ENCODE peak calls at places on chromosome 6, in nine cellular contexts. G is lower lobe of right lung, R is adrenal gland, U is astrocyte of the cerebellum, C is AG09309, O is nephron progenitor cell, H is breast epithelium, A is fibroblast of lung, Y is progenitor cell of endocrine pancreas. L is an unnamed sample.

GRCh38 chr6:74733830-74734591 is 471.8 kb downstream of the COL12A1 start:
- DNase-seq in O (no peak), R (no peak), H (no peak), G (no peak), Y (no peak), A (no peak), C (no peak), U (no peak), L (no peak)

GRCh38 chr6:140192018-140192417 is 817.6 kb upstream of the CITED2 start:
- DNase-seq in O (no peak), H (no peak), C (no peak), G (no peak), A (no peak), U (no peak), R (no peak), Y (no peak), L (no peak)

GRCh38 chr6:32079566-32080290 is 29.4 kb downstream of the TNXB start:
- DNase-seq in R (no peak), A (no peak), H (no peak), U (no peak), O (no peak), G (no peak), Y (no peak), C (no peak), L (no peak)

GRCh38 chr6:20188630-20189075 is 23.6 kb downstream of the MBOAT1 start:
- DNase-seq in H (no peak), G (no peak), A (no peak), O (no peak), R (no peak), Y (no peak), C (no peak), U (no peak), L (no peak)

GRCh38 chr6:77178821-77179220 is 284.5 kb downstream of the HTR1B start:
- DNase-seq in A (no peak), Y (no peak), R (no peak), O (no peak), U (no peak), G (no peak), H (no peak), C (peak), L (no peak)

GRCh38 chr6:27591660-27592059 is 118.8 kb upstream of the ZNF184 start:
- DNase-seq in C (no peak), U (no peak), O (peak), A (peak), R (no peak), Y (no peak), H (no peak), G (no peak), L (no peak)

GRCh38 chr6:19669206-19669605 is 168.0 kb upstream of the ID4 start:
- DNase-seq in O (no peak), Y (no peak), H (no peak), G (no peak), A (no peak), R (no peak), U (peak), C (no peak), L (no peak)

GRCh38 chr6:46221221-46221793 is 50.5 kb upstream of the ENPP5 start:
- DNase-seq in H (no peak), Y (no peak), A (peak), U (peak), O (no peak), C (peak), R (no peak), G (no peak), L (no peak)

GRCh38 chr6:6317386-6317785 is 3.1 kb downstream of the F13A1 start:
- DNase-seq in R (no peak), U (no peak), H (no peak), O (no peak), Y (no peak), C (no peak), G (no peak), A (no peak), L (no peak)

GRCh38 chr6:36906539-36906938 is 20.8 kb downstream of the C6orf89 start:
- DNase-seq in G (peak), C (no peak), O (no peak), Y (no peak), A (no peak), R (peak), U (no peak), H (peak), L (no peak)

GRCh38 chr6:108200631-108201030 is 34.8 kb downstream of the NR2E1 start:
- DNase-seq in R (no peak), A (peak), H (no peak), G (no peak), C (no peak), O (no peak), Y (no peak), U (peak), L (no peak)

GRCh38 chr6:140217283-140217682 is 842.8 kb upstream of the CITED2 start:
- DNase-seq in A (no peak), G (no peak), H (no peak), U (no peak), Y (no peak), O (no peak), R (no peak), C (no peak), L (no peak)

GRCh38 chr6:71287038-71287437 is 1.6 kb upstream of the OGFRL1 start:
- DNase-seq in C (no peak), Y (no peak), H (peak), G (no peak), O (no peak), U (no peak), A (peak), R (peak), L (no peak)

GRCh38 chr6:125163811-125164210 is 10.2 kb downstream of the TPD52L1 start:
- DNase-seq in R (no peak), U (no peak), A (no peak), Y (no peak), C (no peak), O (no peak), H (no peak), G (no peak), L (no peak)

GRCh38 chr6:133774356-133774755 is 114.6 kb upstream of the TCF21 start:
- DNase-seq in G (no peak), O (no peak), U (no peak), H (no peak), R (no peak), Y (no peak), C (no peak), A (peak), L (no peak)

GRCh38 chr6:70281923-70282902 is 20.7 kb downstream of the COL9A1 start:
- DNase-seq in R (no peak), G (no peak), C (no peak), U (no peak), O (peak), A (no peak), Y (no peak), H (no peak), L (peak)

GRCh38 chr6:112906737-112907136 is 559.6 kb downstream of the RFPL4B start:
- DNase-seq in H (no peak), G (no peak), U (peak), C (peak), O (no peak), Y (no peak), A (peak), R (no peak), L (no peak)

GRCh38 chr6:133754298-133754697 is 134.6 kb upstream of the TCF21 start:
- DNase-seq in O (no peak), R (no peak), A (no peak), C (no peak), G (no peak), U (no peak), Y (no peak), H (no peak), L (no peak)

DNA sequence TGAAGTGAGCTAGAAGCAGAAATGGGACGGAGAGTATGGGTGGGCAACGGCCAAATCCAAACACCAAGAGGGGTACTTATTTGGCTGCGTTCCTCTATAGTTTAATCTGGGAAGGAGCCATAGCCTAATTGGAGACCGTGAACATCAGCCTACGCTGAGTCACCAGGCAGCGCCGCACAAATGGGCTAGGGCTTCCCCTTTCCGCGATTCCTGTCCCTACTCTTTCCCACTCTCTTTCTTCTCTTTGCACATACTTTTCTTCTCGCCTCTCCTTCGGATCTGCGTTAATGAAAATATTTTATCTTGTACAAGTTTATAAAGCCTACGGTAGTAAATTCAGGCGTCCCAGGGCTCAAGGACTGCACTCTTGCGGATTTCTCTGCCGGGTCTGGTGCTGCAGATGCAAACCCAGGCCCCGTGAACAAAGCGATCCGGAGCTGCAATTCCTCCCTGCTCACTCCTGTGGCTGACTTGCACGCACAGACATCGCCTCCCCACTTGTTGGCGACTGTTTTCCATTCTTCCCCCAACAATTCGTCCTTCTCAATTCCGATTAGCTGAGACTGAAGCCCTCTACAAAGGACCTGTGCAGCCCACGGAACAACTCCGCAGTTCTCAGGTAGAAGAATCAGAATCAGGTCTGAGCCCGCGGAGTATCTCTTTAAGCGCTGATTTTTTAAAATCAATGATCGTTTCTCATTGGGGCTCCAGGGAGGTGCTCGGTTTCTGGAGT is 4.2 kb upstream of the TBX18 start:
- DNase-seq in O (peak), C (no peak), A (no peak), Y (no peak), H (no peak), U (no peak), R (no peak), G (no peak), L (peak)
- TF ChIP-seq CTCF in O (no peak), C (no peak), A (no peak), Y (no peak), H (no peak), U (no peak), R (no peak), G (no peak), L (no peak)

DNA sequence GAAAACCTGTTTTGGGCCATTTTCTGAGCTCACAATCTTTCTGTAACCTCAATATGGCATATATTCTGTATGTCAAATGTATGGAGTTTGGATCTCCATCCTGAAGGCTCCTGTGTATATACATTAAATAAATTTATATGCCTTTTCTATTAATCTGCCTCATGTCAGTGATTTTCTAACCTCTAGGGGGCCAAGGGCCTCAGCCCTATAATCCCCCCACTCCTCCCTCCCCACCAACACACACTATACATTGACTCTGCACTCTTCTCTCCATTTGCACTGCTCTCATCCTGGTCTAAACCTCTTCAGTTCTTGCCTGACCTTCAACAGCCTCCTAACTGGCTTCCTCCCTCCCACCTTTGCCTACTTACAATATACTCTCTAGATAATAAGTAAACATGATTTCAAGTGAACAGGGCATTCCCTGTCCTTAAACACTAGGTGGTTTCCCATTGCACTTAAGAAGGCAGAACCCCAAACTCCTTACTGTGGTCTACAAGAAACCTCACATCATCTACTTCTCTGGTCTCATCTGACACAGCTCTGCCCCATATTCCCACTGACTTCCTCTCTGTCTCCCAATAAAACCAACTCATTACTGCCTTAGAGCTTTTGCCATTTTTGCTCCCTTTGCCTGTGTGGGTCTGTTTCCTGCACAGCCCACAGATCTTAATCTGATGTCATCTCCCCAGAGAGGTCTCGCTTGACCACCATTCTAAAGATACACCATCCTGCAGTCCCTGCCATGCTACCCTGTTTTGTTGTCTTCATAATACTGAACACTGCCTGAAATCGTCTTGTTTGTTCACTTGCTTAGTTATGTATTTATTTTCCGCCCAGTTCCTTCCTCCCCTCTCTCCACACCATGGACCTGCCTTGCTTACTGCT is 213.7 kb downstream of the SYNE1 start:
- DNase-seq in C (no peak), H (no peak), Y (no peak), R (no peak), O (no peak), G (no peak), A (no peak), U (no peak), L (no peak)
- TF ChIP-seq CTCF in C (no peak), H (no peak), Y (no peak), R (no peak), O (no peak), G (no peak), A (no peak), U (no peak), L (no peak)

DNA sequence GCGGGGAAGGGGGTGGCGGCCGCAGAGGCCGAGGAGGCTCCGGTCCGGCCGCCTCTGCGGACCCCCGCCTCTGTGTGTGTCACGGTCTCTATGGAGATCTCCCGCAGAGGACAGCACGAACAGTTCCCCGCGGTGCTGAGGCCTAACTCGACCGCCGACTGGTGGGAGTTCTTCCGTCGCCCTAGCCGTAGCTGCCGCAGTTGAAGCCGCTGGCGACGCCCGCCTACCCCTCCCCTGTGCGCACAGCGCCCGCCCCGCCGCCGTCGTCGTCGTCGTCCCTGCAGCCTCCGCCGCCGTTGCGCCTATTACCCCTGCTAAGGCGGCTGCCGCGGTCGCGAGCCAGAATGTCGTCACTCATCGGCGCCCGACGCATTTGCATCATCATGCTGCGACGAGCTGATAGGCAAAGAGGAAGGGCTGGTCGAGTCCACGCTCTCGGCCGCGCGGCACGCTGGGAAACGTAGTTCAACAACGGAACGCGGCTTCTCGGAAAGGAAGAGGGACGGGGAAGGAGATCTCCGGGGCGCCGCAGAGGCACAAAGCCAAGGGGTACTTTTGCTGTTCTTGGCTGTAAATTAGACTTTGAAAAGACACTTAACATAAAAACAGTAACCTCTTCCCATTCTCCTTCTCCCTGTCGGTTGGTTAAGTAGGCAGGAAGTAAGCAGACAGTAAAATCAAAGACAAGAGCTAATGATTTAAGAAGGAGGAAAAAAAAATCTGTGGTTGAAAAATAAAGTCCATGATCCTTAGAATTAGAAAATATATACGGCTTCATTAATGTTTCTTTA is at the start of gene NUP153:
- DNase-seq in R (peak), O (peak), G (peak), Y (peak), A (peak), C (peak), H (peak), U (peak), L (peak)
- TF ChIP-seq CTCF in R (no peak), O (no peak), G (no peak), Y (no peak), A (no peak), C (no peak), H (no peak), U (no peak), L (no peak)

GRCh38 chr6:63514488-63515173 is 57.6 kb upstream of the LOC128125822 start:
- DNase-seq in C (no peak), U (no peak), O (no peak), H (no peak), G (no peak), Y (no peak), A (no peak), R (no peak), L (no peak)
- TF ChIP-seq CTCF in C (no peak), U (no peak), O (no peak), H (no peak), G (no peak), Y (no peak), A (no peak), R (no peak), L (no peak)

GRCh38 chr6:34143196-34143883 is 2.5 kb downstream of the GRM4 start:
- DNase-seq in O (no peak), Y (no peak), H (no peak), C (no peak), R (no peak), U (no peak), G (peak), A (no peak), L (peak)

GRCh38 chr6:34142599-34142998 is 3.3 kb downstream of the GRM4 start:
- DNase-seq in O (peak), U (no peak), C (no peak), R (peak), G (peak), H (no peak), Y (no peak), A (no peak), L (peak)

GRCh38 chr6:34144581-34145160 is 1.2 kb downstream of the GRM4 start:
- DNase-seq in R (no peak), G (peak), Y (no peak), C (no peak), H (no peak), O (no peak), U (no peak), A (no peak), L (peak)

GRCh38 chr6:34145161-34146020 is 496 bp downstream of the GRM4 start:
- DNase-seq in R (peak), G (peak), A (peak), H (no peak), O (peak), U (no peak), C (no peak), Y (no peak), L (peak)

DNA sequence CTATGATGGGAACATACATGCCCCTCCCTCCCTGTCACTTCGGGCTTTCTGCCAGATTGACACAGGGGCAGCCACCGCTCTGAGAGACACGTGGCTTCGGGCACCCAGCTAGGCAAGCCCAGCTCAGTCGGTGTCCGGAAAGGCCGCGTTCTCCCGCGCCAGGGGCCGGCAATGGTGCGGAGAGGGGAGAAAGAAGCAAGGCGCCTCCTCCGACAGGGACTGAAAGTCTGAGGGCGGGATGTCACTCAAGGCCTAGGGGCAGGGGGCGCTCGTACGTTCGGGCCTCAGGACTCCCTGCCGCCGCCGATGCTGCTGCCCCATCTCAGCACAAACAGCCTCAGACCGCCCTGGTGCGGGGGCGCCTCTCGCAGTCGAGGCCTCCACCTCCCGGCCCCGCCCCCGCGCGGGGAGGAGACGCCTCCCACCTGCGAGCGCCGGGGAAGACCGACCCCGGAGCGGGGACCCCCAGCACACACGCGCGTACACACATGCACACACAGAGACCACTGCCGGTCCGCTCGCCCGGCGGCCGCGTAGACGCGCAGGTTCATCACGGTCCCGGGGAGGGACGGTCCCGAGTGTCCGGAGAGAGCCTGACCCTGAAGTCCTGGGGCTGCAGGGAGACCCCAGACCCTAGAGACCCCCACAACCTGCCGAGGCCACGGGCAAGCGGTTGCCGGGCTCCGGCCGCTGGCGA is 1.9 kb downstream of the GRM4 start:
- DNase-seq in Y (peak), C (no peak), R (no peak), O (peak), H (no peak), A (no peak), G (no peak), U (no peak), L (peak)
- TF ChIP-seq CTCF in Y (peak), C (peak), R (no peak), O (peak), H (no peak), A (no peak), G (no peak), U (peak), L (peak)

GRCh38 chr6:153503810-153504209 is 372.7 kb upstream of the RGS17 start:
- DNase-seq in Y (no peak), R (no peak), C (no peak), G (no peak), A (no peak), O (peak), U (no peak), H (no peak), L (no peak)
- TF ChIP-seq CTCF in Y (no peak), R (no peak), C (no peak), G (no peak), A (no peak), O (no peak), U (peak), H (no peak), L (no peak)

DNA sequence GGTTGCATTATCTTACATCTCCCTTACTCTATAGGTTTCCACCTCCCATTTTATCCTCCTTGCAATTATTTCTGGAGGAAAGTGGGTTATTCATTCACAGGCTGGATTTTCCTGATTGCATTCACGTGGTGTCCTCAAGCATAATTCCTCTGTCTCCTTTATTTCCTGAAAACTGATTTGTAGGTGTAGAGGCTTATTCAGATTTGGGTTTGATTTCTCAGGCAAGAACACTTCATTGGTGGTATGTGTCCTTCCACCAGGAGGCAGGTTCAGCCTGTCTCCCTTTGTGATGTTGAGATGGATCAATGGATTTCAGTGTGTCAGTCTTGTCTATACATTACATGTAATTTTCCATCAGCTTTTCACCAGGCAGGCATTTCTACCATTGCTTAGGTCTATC is 17.3 kb downstream of the DNPH1 start:
- DNase-seq in G (no peak), A (no peak), H (no peak), O (no peak), U (no peak), R (no peak), Y (no peak), C (no peak), L (no peak)
- TF ChIP-seq CTCF in G (no peak), A (no peak), H (no peak), O (no peak), U (no peak), R (no peak), Y (peak), C (no peak), L (no peak)